ENCODE peak calls at places on chromosomes 4 and X, in nine cellular contexts. B is NCI-H1436; R is amniotic stem cell; X is NCI-H226; L is activated T-helper 9 cell treated with anti-CD3 and anti-CD28 coated beads, Interleukin-2, amount 50 U/mL, for 16 hours; E is activated CD4-positive, alpha-beta T cell treated with anti-CD3 and anti-CD28 coated beads, Interleukin-2, amount 50 U/mL, for 1 hour; F is MM.1S; T is GM04504; G is cardiac muscle cell. M is an unnamed sample.

GRCh38 chr4:6516281-6516680 is 43.9 kb upstream of the PPP2R2C start:
- DNase-seq in G (no peak), F (no peak), X (no peak), B (no peak), R (no peak), E (no peak), T (no peak), L (no peak), M (no peak)

GRCh38 chrX:132636080-132636479 is 147.2 kb upstream of the MBNL3 start:
- DNase-seq in L (no peak), X (no peak), G (no peak), T (no peak), F (peak), B (no peak), R (no peak), E (no peak), M (no peak)

GRCh38 chr4:2081540-2081939 is 22.4 kb downstream of the NAT8L start:
- DNase-seq in X (no peak), R (no peak), L (no peak), T (no peak), E (no peak), B (no peak), F (no peak), G (no peak), M (no peak)

GRCh38 chrX:150036181-150036580 is 97.9 kb upstream of the EOLA2 start:
- DNase-seq in B (no peak), G (no peak), E (no peak), X (peak), T (peak), R (peak), L (no peak), F (no peak), M (no peak)

GRCh38 chr4:184825394-184826314 is at the start of gene ACSL1:
- DNase-seq in L (peak), G (peak), B (peak), R (peak), T (peak), E (peak), F (peak), X (peak), M (peak)

GRCh38 chrX:16457239-16457638 is 192.7 kb upstream of the S100G start:
- DNase-seq in T (no peak), R (no peak), L (no peak), F (no peak), B (no peak), X (no peak), E (no peak), G (no peak), M (no peak)

GRCh38 chr4:153634737-153635353 is 49.2 kb upstream of the TLR2 start:
- DNase-seq in L (no peak), G (peak), T (no peak), R (no peak), X (no peak), E (no peak), B (no peak), F (peak), M (no peak)

GRCh38 chrX:111164728-111165127 is 68.7 kb downstream of the PAK3 start:
- DNase-seq in X (no peak), G (peak), B (no peak), L (no peak), F (peak), T (no peak), R (no peak), E (no peak), M (peak)

GRCh38 chr4:81722229-81722900 is 250.7 kb upstream of the RASGEF1B start:
- DNase-seq in X (no peak), R (no peak), T (no peak), B (no peak), E (no peak), F (no peak), G (peak), L (no peak), M (no peak)

GRCh38 chr4:109211671-109212070 is 90.8 kb downstream of the COL25A1 start:
- DNase-seq in X (peak), F (no peak), E (no peak), G (no peak), T (no peak), L (no peak), R (no peak), B (no peak), M (no peak)

GRCh38 chr4:138957302-138957701 is 58.3 kb upstream of the NOCT start:
- DNase-seq in B (no peak), T (no peak), R (no peak), L (no peak), F (no peak), E (no peak), G (no peak), X (no peak), M (no peak)

GRCh38 chr4:8323947-8324555 is 54.5 kb downstream of the HTRA3 start:
- DNase-seq in X (no peak), T (no peak), R (no peak), E (no peak), B (no peak), G (no peak), F (no peak), L (no peak), M (no peak)

GRCh38 chr4:119035941-119036737 is 99.5 kb upstream of the MYOZ2 start:
- DNase-seq in F (no peak), G (no peak), E (no peak), R (no peak), T (no peak), X (no peak), L (no peak), B (no peak), M (no peak)

GRCh38 chr4:22874334-22874912 is 181.7 kb downstream of the GBA3 start:
- DNase-seq in E (no peak), G (no peak), R (no peak), L (no peak), B (no peak), F (no peak), X (no peak), T (no peak), M (no peak)

GRCh38 chr4:109134268-109134667 is 168.2 kb downstream of the COL25A1 start:
- DNase-seq in E (no peak), R (no peak), B (no peak), F (no peak), X (no peak), G (no peak), L (no peak), T (no peak), M (no peak)

GRCh38 chr4:109009909-109010308 is 247.1 kb upstream of the ETNPPL start:
- DNase-seq in E (no peak), B (no peak), R (no peak), L (no peak), F (no peak), X (no peak), G (no peak), T (peak), M (no peak)

GRCh38 chr4:7135389-7135746 is 57.0 kb upstream of the SORCS2 start:
- DNase-seq in T (no peak), F (no peak), B (no peak), R (no peak), X (no peak), L (no peak), E (no peak), G (no peak), M (no peak)

GRCh38 chr4:83890231-83890630 is 354.3 kb downstream of the GPAT3 start:
- DNase-seq in R (no peak), T (no peak), F (no peak), B (no peak), E (no peak), X (no peak), G (no peak), L (no peak), M (no peak)

GRCh38 chr4:118337954-118338353 is 14.8 kb downstream of the PRSS12 start:
- DNase-seq in G (no peak), X (no peak), T (no peak), R (no peak), B (no peak), E (no peak), F (no peak), L (no peak), M (no peak)

GRCh38 chr4:183098723-183099536 is at the start of gene WWC2:
- DNase-seq in F (peak), B (peak), T (peak), E (peak), G (peak), R (peak), L (peak), X (peak), M (peak)